ENCODE peak calls at places on chromosomes 2 and 18, in six cellular contexts. K is PC-3, I is brain microvascular endothelial cell, R is cardiac muscle cell, Z is psoas muscle, E is suprapubic skin. H is an unnamed sample.

GRCh38 chr2:50863218-50863617 is 168.7 kb downstream of the NRXN1 start:
- DNase-seq in E (no peak), I (no peak), R (no peak), K (no peak), Z (no peak), H (no peak)

GRCh38 chr2:216820709-216821108 is 39.2 kb downstream of the TNP1 start:
- DNase-seq in I (no peak), R (no peak), Z (no peak), E (no peak), K (no peak), H (no peak)

GRCh38 chr18:47591429-47591828 is 339.0 kb downstream of the SMAD2 start:
- DNase-seq in I (no peak), E (no peak), K (no peak), R (no peak), Z (no peak), H (no peak)

GRCh38 chr2:217277646-217278048 is 417.8 kb upstream of the TNP1 start:
- DNase-seq in I (peak), R (no peak), E (no peak), K (peak), Z (no peak), H (peak)

GRCh38 chr2:208570851-208571763 is 164.5 kb downstream of the PTH2R start:
- DNase-seq in Z (no peak), R (no peak), K (no peak), I (no peak), E (no peak), H (no peak)

GRCh38 chr2:42082026-42082425 is 34.2 kb downstream of the PKDCC start:
- DNase-seq in E (no peak), K (no peak), Z (no peak), R (no peak), I (no peak), H (no peak)

GRCh38 chr2:26959320-26959719 is 11.1 kb upstream of the MAPRE3 start:
- DNase-seq in Z (no peak), K (no peak), E (no peak), I (no peak), R (no peak), H (no peak)

GRCh38 chr2:14803994-14804393 is 171.5 kb downstream of the LRATD1 start:
- DNase-seq in K (no peak), Z (no peak), I (no peak), E (no peak), R (no peak), H (no peak)

GRCh38 chr2:95313296-95314265 is 16.4 kb downstream of the KCNIP3 start:
- DNase-seq in R (no peak), K (peak), I (no peak), Z (no peak), E (no peak), H (no peak)

GRCh38 chr2:104408266-104408665 is 445.6 kb upstream of the POU3F3 start:
- DNase-seq in Z (no peak), I (no peak), K (no peak), R (peak), E (no peak), H (no peak)

GRCh38 chr2:88601302-88601701 is 26.0 kb downstream of the EIF2AK3 start:
- DNase-seq in Z (no peak), E (no peak), I (peak), K (no peak), R (peak), H (peak)

GRCh38 chr2:101253713-101254085 is 1.0 kb downstream of the CNOT11 start:
- DNase-seq in I (no peak), K (no peak), E (no peak), Z (no peak), R (no peak), H (peak)

GRCh38 chr2:80303825-80304521 is 579 bp downstream of the LRRTM1 start:
- DNase-seq in Z (peak), K (no peak), R (peak), E (no peak), I (no peak), H (no peak)

GRCh38 chr18:74530584-74530862 is 3.8 kb upstream of the CNDP1 start:
- DNase-seq in R (no peak), Z (no peak), E (no peak), K (no peak), I (no peak), H (no peak)

GRCh38 chr2:23386422-23387220 is 1.6 kb downstream of the KLHL29 start:
- DNase-seq in E (no peak), I (no peak), R (peak), K (peak), Z (peak), H (peak)

GRCh38 chr2:27370816-27371620 is 602 bp downstream of the SNX17 start:
- DNase-seq in E (no peak), I (peak), K (peak), R (peak), Z (peak), H (peak)

GRCh38 chr2:196592912-196593881 is 46.3 kb upstream of the CCDC150 start:
- DNase-seq in K (peak), E (peak), R (peak), I (peak), Z (peak), H (peak)

GRCh38 chr2:9230881-9231280 is 24.3 kb downstream of the ASAP2 start:
- DNase-seq in K (no peak), I (no peak), R (no peak), E (no peak), Z (no peak), H (no peak)

GRCh38 chr2:238910751-238911351 is 63.0 kb downstream of the TWIST2 start:
- DNase-seq in R (no peak), E (peak), K (peak), Z (no peak), I (no peak), H (no peak)

GRCh38 chr18:12423820-12424219 is 16.1 kb downstream of the PRELID3A start:
- DNase-seq in K (peak), R (peak), I (no peak), Z (no peak), E (no peak), H (no peak)

GRCh38 chr18:46555724-46556123 is 101.3 kb downstream of the LOXHD1 start:
- DNase-seq in K (peak), I (no peak), E (no peak), R (peak), Z (peak), H (peak)

GRCh38 chr2:86313341-86313740 is 24.1 kb downstream of the REEP1 start:
- DNase-seq in I (no peak), R (no peak), E (no peak), Z (no peak), K (no peak), H (no peak)

GRCh38 chr2:9474361-9475117 is at the start of gene IAH1:
- DNase-seq in K (peak), R (peak), E (peak), I (no peak), Z (peak), H (peak)

GRCh38 chr2:181680055-181680936 is at the start of gene NEUROD1:
- DNase-seq in R (no peak), I (no peak), Z (no peak), K (no peak), E (no peak), H (no peak)

GRCh38 chr18:10927980-10928605 is 221.3 kb downstream of the PIEZO2 start:
- DNase-seq in Z (no peak), K (no peak), E (no peak), I (no peak), R (no peak), H (peak)

GRCh38 chr2:40760071-40760666 is 308.3 kb upstream of the SLC8A1 start:
- DNase-seq in R (peak), E (no peak), Z (no peak), K (peak), I (peak), H (peak)

GRCh38 chr18:21391074-21391673 is 149.1 kb downstream of the GREB1L start:
- DNase-seq in Z (no peak), I (peak), E (no peak), R (no peak), K (peak), H (peak)

GRCh38 chr2:85779641-85780315 is 26.0 kb downstream of the ATOH8 start:
- DNase-seq in Z (no peak), E (no peak), R (no peak), K (no peak), I (no peak), H (no peak)

GRCh38 chr2:74658516-74658915 is 4.5 kb downstream of the SEMA4F start:
- DNase-seq in K (peak), Z (no peak), R (no peak), I (peak), E (no peak), H (peak)

GRCh38 chr2:109654316-109655050 is 40.3 kb downstream of the SOWAHC start:
- DNase-seq in E (no peak), K (no peak), I (no peak), Z (no peak), R (no peak), H (no peak)

GRCh38 chr2:112881217-112882000 is 29.6 kb upstream of the IL37 start:
- DNase-seq in E (no peak), R (no peak), K (peak), Z (no peak), I (peak), H (peak)

DNA sequence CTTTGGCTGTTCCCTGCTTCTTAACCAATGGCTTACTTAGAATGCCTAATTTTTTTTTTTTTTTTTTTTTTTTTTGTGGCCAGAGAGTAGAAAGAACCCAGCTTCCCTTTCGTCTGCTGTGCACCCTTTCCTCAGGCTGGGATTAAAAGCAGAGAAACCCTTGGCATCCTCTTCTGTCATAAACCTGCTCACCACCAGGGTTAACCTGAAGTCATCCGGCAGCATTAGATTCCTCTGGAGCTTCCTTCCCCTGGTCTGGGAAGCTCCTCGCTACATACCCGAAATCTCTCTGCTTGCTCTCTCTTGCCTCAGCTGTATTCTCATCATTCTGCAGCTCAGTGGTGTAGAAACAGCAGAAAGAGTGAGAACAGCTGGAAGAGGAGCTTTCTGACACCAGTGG is 339.1 kb upstream of the MEIS1 start:
- DNase-seq in K (no peak), E (no peak), R (no peak), Z (no peak), I (no peak), H (no peak)
- TF ChIP-seq CTCF in K (no peak), E (no peak), R (no peak), Z (no peak), I (no peak), H (no peak)

GRCh38 chr2:30969006-30969405 is 161.8 kb upstream of the CAPN13 start:
- DNase-seq in K (peak), Z (no peak), R (no peak), E (no peak), I (no peak), H (no peak)

GRCh38 chr2:30975156-30975555 is 163.1 kb downstream of the GALNT14 start:
- DNase-seq in Z (no peak), K (no peak), R (no peak), I (no peak), E (no peak), H (no peak)

DNA sequence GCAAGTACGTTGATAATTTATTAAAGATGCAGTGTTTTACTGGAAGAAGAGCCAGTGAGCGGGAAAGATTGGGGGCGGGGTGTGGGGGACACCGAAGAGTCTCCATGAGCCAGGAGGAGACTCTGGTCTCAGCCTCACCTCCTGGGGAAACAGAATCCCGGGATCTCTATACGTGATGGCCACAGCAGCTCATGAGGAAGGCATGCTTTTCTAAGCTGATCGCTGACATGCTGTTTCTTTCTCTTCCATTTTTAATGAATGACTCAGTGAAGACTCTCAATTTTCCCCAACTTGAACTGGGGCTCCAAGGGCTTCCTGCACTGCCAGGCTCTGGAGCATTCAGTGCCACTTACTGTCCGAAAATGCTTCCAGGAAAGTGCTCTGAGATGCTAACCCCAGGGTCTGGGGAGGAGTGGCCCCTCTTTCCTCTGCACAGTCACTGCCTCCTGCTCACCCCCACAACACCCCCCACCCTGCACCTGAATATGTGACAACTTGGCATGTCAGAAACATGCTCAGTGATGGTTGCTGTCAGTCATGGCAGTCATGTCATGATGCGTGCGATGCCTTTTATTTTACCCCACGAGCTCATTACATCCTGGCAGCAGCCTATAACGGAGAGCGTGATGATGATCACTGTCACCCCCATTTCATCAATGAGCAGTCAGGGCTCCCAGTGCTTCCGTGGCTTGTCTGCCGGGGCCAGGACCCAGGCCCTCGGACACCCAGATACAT is 164.2 kb upstream of the CAPN13 start:
- DNase-seq in R (no peak), I (no peak), K (no peak), E (no peak), Z (no peak), H (no peak)
- H3K4me3 ChIP-seq in R (no peak), I (no peak), K (no peak), E (no peak), Z (no peak), H (no peak)

DNA sequence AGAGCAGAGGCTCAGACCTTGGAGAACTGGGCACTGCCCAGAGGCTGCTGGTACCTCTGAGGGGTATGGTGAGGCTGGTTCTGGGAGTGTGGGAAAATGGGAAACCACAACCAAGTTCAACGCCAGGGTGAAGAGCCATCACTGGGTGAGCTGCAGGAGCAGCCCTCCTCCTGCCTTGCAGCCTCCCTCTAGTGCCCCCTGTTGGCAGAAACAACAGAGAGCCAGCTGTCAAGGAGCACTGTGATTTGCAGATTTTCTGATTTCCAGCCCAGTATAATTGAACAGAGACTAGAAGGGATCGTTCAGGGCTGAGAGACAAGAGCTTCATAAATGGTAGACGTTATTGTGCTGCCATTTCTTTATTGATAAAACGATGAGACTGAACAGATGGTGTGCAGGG is 50.5 kb downstream of the MAPK4 start:
- DNase-seq in E (no peak), R (no peak), Z (no peak), I (no peak), K (no peak), H (no peak)
- TF ChIP-seq CTCF in E (no peak), R (peak), Z (no peak), I (peak), K (peak), H (no peak)

DNA sequence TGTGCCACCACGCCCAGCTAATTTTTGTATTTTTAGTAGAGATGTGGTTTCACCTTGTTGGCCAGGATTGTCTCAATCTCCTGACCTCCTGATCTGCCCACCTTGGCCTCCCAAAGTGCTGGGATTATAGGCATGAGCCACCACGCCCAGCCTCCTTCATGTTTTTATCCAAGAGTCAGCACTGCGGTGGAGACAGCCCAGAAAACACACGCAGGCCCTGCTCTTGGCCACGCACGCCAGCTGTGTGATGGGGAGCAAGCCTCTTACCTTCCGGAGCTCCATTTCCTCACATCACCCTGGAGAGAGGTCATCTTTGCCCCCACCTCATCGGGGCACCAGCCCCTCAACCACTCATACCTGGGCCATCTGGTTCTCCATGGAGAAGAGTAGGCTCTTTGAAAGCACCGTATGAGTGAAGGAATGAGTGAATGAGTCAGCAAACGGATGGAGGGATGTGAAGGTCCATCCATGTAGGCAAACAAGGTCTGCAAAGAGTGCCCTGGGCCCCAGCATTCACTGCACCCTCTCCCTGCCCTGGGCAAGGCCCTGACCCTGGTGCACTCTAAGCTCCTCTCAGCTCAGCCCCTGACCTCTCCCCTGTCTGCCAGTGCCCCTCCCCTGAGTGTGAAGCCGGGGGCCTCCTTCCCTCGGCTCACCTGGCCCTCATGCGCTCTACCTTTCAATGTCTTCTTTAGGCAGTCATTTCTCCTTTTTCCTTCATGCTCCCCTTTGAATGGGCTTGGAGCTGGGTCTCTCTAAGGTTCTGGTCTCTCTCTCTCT is 7.4 kb downstream of the GYPC start:
- DNase-seq in K (no peak), Z (no peak), E (no peak), I (no peak), R (no peak), H (no peak)
- H3K4me3 ChIP-seq in K (no peak), Z (no peak), E (no peak), I (no peak), R (no peak), H (no peak)

DNA sequence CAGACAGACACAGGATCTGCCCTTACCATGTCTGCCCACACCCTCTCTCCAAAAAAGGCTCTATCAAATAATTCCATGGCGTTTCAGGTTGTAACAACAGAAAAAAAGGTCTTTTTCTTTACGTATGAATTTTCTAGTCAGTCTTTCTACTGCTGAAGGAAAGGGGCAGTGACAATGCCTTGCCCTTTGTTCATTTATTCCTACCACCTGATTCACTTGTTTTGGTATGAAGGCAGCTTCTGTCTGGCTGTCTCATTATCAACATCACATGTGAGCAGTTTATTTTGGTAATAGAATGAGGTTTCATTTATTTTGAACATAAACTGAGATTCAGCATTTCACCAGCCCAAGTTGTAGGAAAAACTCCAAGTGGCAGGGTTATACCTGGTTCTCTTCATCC is 94.3 kb upstream of the KLF7 start:
- DNase-seq in K (no peak), I (no peak), Z (no peak), R (no peak), E (no peak), H (no peak)
- TF ChIP-seq CTCF in K (no peak), I (no peak), Z (no peak), R (no peak), E (no peak), H (no peak)

GRCh38 chr18:57749604-57749970 is 53.5 kb downstream of the ATP8B1 start:
- DNase-seq in I (no peak), E (no peak), K (no peak), R (no peak), Z (no peak), H (no peak)
- H3K4me3 ChIP-seq in I (no peak), E (no peak), K (no peak), R (no peak), Z (no peak), H (no peak)

GRCh38 chr18:51135361-51135760 is 62.1 kb downstream of the MEX3C start:
- DNase-seq in R (no peak), K (peak), Z (no peak), I (peak), E (no peak), H (peak)
- TF ChIP-seq CTCF in R (no peak), K (no peak), Z (no peak), I (no peak), E (no peak), H (no peak)

GRCh38 chr2:2855297-2855696 is 522.3 kb downstream of the EIPR1 start:
- DNase-seq in R (no peak), Z (no peak), K (no peak), E (no peak), I (no peak), H (no peak)
- H3K4me3 ChIP-seq in R (no peak), Z (no peak), K (no peak), E (no peak), I (no peak), H (no peak)

GRCh38 chr2:224885836-224886547 is 156.3 kb downstream of the DOCK10 start:
- DNase-seq in Z (no peak), R (no peak), K (peak), I (peak), E (no peak), H (peak)
- TF ChIP-seq CTCF in Z (no peak), R (no peak), K (no peak), I (no peak), E (no peak), H (no peak)